ENCODE peak calls at places on chromosomes 16 and 17, in four cellular contexts. One of them, this sample, is unnamed.

GRCh38 chr17:37493249-37494027 is 3.7 kb downstream of the DUSP14 start:
- DNase-seq in MCF 10A: no peak
- DNase-seq in H9: no peak
- DNase-seq in cardiac fibroblast: peak; percentile 68
- DNase-seq in this sample: no peak

GRCh38 chr16:28607116-28607623 is 2.7 kb downstream of the SULT1A1 start:
- DNase-seq in MCF 10A: no peak
- DNase-seq in H9: no peak
- DNase-seq in cardiac fibroblast: no peak
- DNase-seq in this sample: no peak

GRCh38 chr16:55444754-55445485 is 34.1 kb upstream of the MMP2 start:
- DNase-seq in MCF 10A: no peak
- DNase-seq in cardiac fibroblast: no peak
- DNase-seq in H9: no peak
- DNase-seq in this sample: no peak

GRCh38 chr17:19770985-19771710 is 23.1 kb upstream of the ALDH3A1 start:
- DNase-seq in cardiac fibroblast: no peak
- DNase-seq in MCF 10A: no peak
- DNase-seq in H9: no peak
- DNase-seq in this sample: no peak

GRCh38 chr17:76537288-76537577 is 276 bp downstream of the CYGB start:
- DNase-seq in H9: peak; percentile 69
- DNase-seq in MCF 10A: no peak
- DNase-seq in cardiac fibroblast: no peak
- DNase-seq in this sample: peak; percentile 45

GRCh38 chr16:86048882-86049585 is 150.1 kb downstream of the IRF8 start:
- DNase-seq in cardiac fibroblast: no peak
- DNase-seq in H9: no peak
- DNase-seq in MCF 10A: no peak
- DNase-seq in this sample: no peak

GRCh38 chr16:86107190-86107589 is 208.2 kb downstream of the IRF8 start:
- DNase-seq in H9: no peak
- DNase-seq in MCF 10A: no peak
- DNase-seq in cardiac fibroblast: no peak
- DNase-seq in this sample: no peak

GRCh38 chr17:19657182-19657581 is 8.6 kb downstream of the ALDH3A2 start:
- DNase-seq in H9: no peak
- DNase-seq in cardiac fibroblast: no peak
- DNase-seq in MCF 10A: no peak
- DNase-seq in this sample: no peak

GRCh38 chr17:76272541-76273434 is 7.6 kb downstream of the UBALD2 start:
- DNase-seq in MCF 10A: no peak
- DNase-seq in cardiac fibroblast: no peak
- DNase-seq in H9: no peak
- DNase-seq in this sample: no peak

GRCh38 chr16:13351651-13352217 is 450.3 kb downstream of the SHISA9 start:
- DNase-seq in cardiac fibroblast: no peak
- DNase-seq in H9: peak; percentile 34
- DNase-seq in MCF 10A: no peak
- DNase-seq in this sample: peak; percentile 63

GRCh38 chr16:20866161-20866772 is 33.9 kb downstream of the DCUN1D3 start:
- DNase-seq in H9: peak; percentile 41
- DNase-seq in MCF 10A: peak; percentile 91
- DNase-seq in cardiac fibroblast: peak; percentile 87
- DNase-seq in this sample: peak; percentile 78

GRCh38 chr16:13895516-13895915 is 24.4 kb upstream of the ERCC4 start:
- DNase-seq in MCF 10A: no peak
- DNase-seq in H9: no peak
- DNase-seq in cardiac fibroblast: no peak
- DNase-seq in this sample: no peak

GRCh38 chr17:17140590-17140980 is 65.5 kb downstream of the PLD6 start:
- DNase-seq in MCF 10A: peak; percentile 46
- DNase-seq in cardiac fibroblast: peak; percentile 62
- DNase-seq in H9: no peak
- DNase-seq in this sample: peak; percentile 40

GRCh38 chr16:64380751-64381150 is 741.1 kb downstream of the CDH11 start:
- DNase-seq in cardiac fibroblast: no peak
- DNase-seq in MCF 10A: no peak
- DNase-seq in H9: peak; percentile 61
- DNase-seq in this sample: peak; percentile 2

GRCh38 chr17:29929544-29930398 is at the start of gene SSH2:
- DNase-seq in MCF 10A: peak; percentile 90
- DNase-seq in H9: peak; percentile 94
- DNase-seq in cardiac fibroblast: peak; percentile 86
- DNase-seq in this sample: peak; percentile 93

GRCh38 chr17:6915620-6916019 is 80.2 kb upstream of the ALOX12 start:
- DNase-seq in MCF 10A: no peak
- DNase-seq in cardiac fibroblast: no peak
- DNase-seq in H9: no peak
- DNase-seq in this sample: no peak

GRCh38 chr17:83171661-83172060 is 92.3 kb downstream of the METRNL start:
- DNase-seq in H9: peak; percentile 78
- DNase-seq in MCF 10A: no peak
- DNase-seq in cardiac fibroblast: no peak
- DNase-seq in this sample: no peak

GRCh38 chr16:86946396-86946795 is 368.0 kb downstream of the FOXL1 start:
- DNase-seq in MCF 10A: no peak
- DNase-seq in cardiac fibroblast: no peak
- DNase-seq in H9: no peak
- DNase-seq in this sample: peak; percentile 89

GRCh38 chr16:47016700-47017133 is 43.2 kb upstream of the DNAJA2 start:
- DNase-seq in H9: no peak
- DNase-seq in MCF 10A: no peak
- DNase-seq in cardiac fibroblast: no peak
- DNase-seq in this sample: no peak

GRCh38 chr17:75753514-75754377 is 11.2 kb downstream of the GALK1 start:
- DNase-seq in cardiac fibroblast: peak; percentile 76
- DNase-seq in H9: peak; percentile 92
- DNase-seq in MCF 10A: no peak
- DNase-seq in this sample: peak; percentile 84

GRCh38 chr17:9291912-9292562 is 270.7 kb downstream of the NTN1 start:
- DNase-seq in MCF 10A: peak; percentile 20
- DNase-seq in H9: peak; percentile 54
- DNase-seq in cardiac fibroblast: no peak
- DNase-seq in this sample: peak; percentile 35

GRCh38 chr17:73025041-73025440 is 67.4 kb downstream of the SLC39A11 start:
- DNase-seq in H9: no peak
- DNase-seq in cardiac fibroblast: no peak
- DNase-seq in MCF 10A: no peak
- DNase-seq in this sample: no peak

GRCh38 chr16:56931253-56931768 is 631 bp upstream of the HERPUD1 start:
- DNase-seq in cardiac fibroblast: no peak
- DNase-seq in H9: no peak
- DNase-seq in MCF 10A: no peak
- DNase-seq in this sample: peak; percentile 51

GRCh38 chr17:42421479-42422332 is 1.4 kb downstream of the CAVIN1 start:
- DNase-seq in H9: peak; percentile 57
- DNase-seq in MCF 10A: peak; percentile 57
- DNase-seq in cardiac fibroblast: peak; percentile 67
- DNase-seq in this sample: no peak

GRCh38 chr16:14248791-14249190 is 177.7 kb downstream of the MRTFB start:
- DNase-seq in H9: no peak
- DNase-seq in cardiac fibroblast: no peak
- DNase-seq in MCF 10A: no peak
- DNase-seq in this sample: no peak

GRCh38 chr16:80923356-80923755 is 83.3 kb downstream of the CMC2 start:
- DNase-seq in MCF 10A: no peak
- DNase-seq in cardiac fibroblast: no peak
- DNase-seq in H9: no peak
- DNase-seq in this sample: no peak

GRCh38 chr16:9099131-9099625 is 7.7 kb downstream of the HAPSTR1 start:
- DNase-seq in H9: no peak
- DNase-seq in cardiac fibroblast: no peak
- DNase-seq in MCF 10A: peak; percentile 58
- DNase-seq in this sample: no peak

GRCh38 chr16:23015580-23015979 is 133.7 kb downstream of the USP31 start:
- DNase-seq in cardiac fibroblast: no peak
- DNase-seq in H9: no peak
- DNase-seq in MCF 10A: no peak
- DNase-seq in this sample: no peak

GRCh38 chr17:144936-145670 is 7.7 kb downstream of the SCGB1C2 start:
- DNase-seq in cardiac fibroblast: no peak
- DNase-seq in MCF 10A: no peak
- DNase-seq in H9: no peak
- DNase-seq in this sample: no peak

GRCh38 chr17:37826497-37827115 is 81.7 kb upstream of the HNF1B start:
- DNase-seq in cardiac fibroblast: no peak
- DNase-seq in MCF 10A: no peak
- DNase-seq in H9: no peak
- DNase-seq in this sample: no peak